ENCODE peak calls at places on chromosomes 6 and 20, in four cellular contexts. X, F, W and Z are unnamed samples.

GRCh38 chr6:154167163-154167562 is 128.1 kb downstream of the OPRM1 start:
- DNase-seq in W (peak), F (no peak), X (no peak), Z (no peak)

GRCh38 chr20:36645998-36646397 is at the start of gene SLA2:
- DNase-seq in F (peak), X (no peak), W (peak), Z (no peak)

GRCh38 chr6:114452785-114453401 is 110.1 kb upstream of the HS3ST5 start:
- DNase-seq in W (no peak), F (no peak), X (no peak), Z (no peak)

GRCh38 chr20:38208088-38208487 is 43.0 kb upstream of the TGM2 start:
- DNase-seq in W (no peak), X (no peak), F (no peak), Z (no peak)

GRCh38 chr6:49410564-49410963 is 52.5 kb downstream of the MMUT start:
- DNase-seq in X (no peak), F (no peak), W (no peak), Z (no peak)

GRCh38 chr6:53770690-53771320 is 24.0 kb upstream of the LRRC1 start:
- DNase-seq in W (no peak), X (peak), F (no peak), Z (peak)

GRCh38 chr6:145647602-145648001 is 87.7 kb downstream of the EPM2A start:
- DNase-seq in X (no peak), F (no peak), W (no peak), Z (no peak)

GRCh38 chr6:13814938-13815575 is 700 bp upstream of the MCUR1 start:
- DNase-seq in X (no peak), F (no peak), W (no peak), Z (peak)

GRCh38 chr20:51529027-51529749 is 13.3 kb downstream of the NFATC2 start:
- DNase-seq in X (peak), F (no peak), W (no peak), Z (peak)

GRCh38 chr6:3808759-3809514 is 40.2 kb upstream of the FAM50B start:
- DNase-seq in X (peak), W (no peak), F (no peak), Z (peak)

GRCh38 chr20:20396794-20397193 is 28.9 kb downstream of the INSM1 start:
- DNase-seq in X (no peak), W (no peak), F (no peak), Z (no peak)

GRCh38 chr20:16437387-16437990 is 135.8 kb downstream of the KIF16B start:
- DNase-seq in F (no peak), X (no peak), W (no peak), Z (no peak)

GRCh38 chr6:161748535-161749386 is 474.9 kb upstream of the AGPAT4 start:
- DNase-seq in X (peak), W (no peak), F (no peak), Z (no peak)

GRCh38 chr20:20897922-20898321 is 185.5 kb upstream of the RALGAPA2 start:
- DNase-seq in W (no peak), X (no peak), F (no peak), Z (no peak)

GRCh38 chr20:23659989-23660837 is 22.5 kb upstream of the CST3 start:
- DNase-seq in X (peak), F (no peak), W (no peak), Z (peak)

GRCh38 chr20:42024653-42025052 is 406.5 kb upstream of the CHD6 start:
- DNase-seq in F (no peak), X (peak), W (no peak), Z (no peak)

GRCh38 chr6:14037402-14038277 is 79.9 kb upstream of the CD83 start:
- DNase-seq in X (peak), W (no peak), F (no peak), Z (peak)

GRCh38 chr6:41277644-41278043 is 8.8 kb downstream of the TREM1 start:
- DNase-seq in X (no peak), F (no peak), W (no peak), Z (no peak)

GRCh38 chr20:35091808-35092523 is 641 bp downstream of the TRPC4AP start:
- DNase-seq in W (no peak), F (no peak), X (no peak), Z (peak)

GRCh38 chr6:135233676-135234491 is 52.8 kb downstream of the MYB start:
- DNase-seq in F (no peak), W (no peak), X (no peak), Z (peak)

GRCh38 chr6:21166754-21167153 is 426.8 kb upstream of the SOX4 start:
- DNase-seq in X (no peak), F (no peak), W (no peak), Z (no peak)

GRCh38 chr20:49872056-49872455 is 43.3 kb downstream of the SPATA2 start:
- DNase-seq in X (no peak), F (no peak), W (no peak), Z (no peak)

GRCh38 chr6:106746660-106747059 is 117.3 kb downstream of the QRSL1 start:
- DNase-seq in F (no peak), W (no peak), X (peak), Z (peak)

GRCh38 chr6:168735268-168735949 is 294.4 kb downstream of the SMOC2 start:
- DNase-seq in F (no peak), W (no peak), X (no peak), Z (no peak)

GRCh38 chr6:140660295-140660694 is 1285.8 kb upstream of the CITED2 start:
- DNase-seq in F (no peak), X (no peak), W (no peak), Z (peak)

GRCh38 chr6:5554226-5554625 is 292.9 kb downstream of the FARS2 start:
- DNase-seq in F (no peak), X (no peak), W (no peak), Z (no peak)

GRCh38 chr20:39112196-39112743 is 150.1 kb downstream of the DHX35 start:
- DNase-seq in W (no peak), F (no peak), X (peak), Z (peak)

GRCh38 chr6:132731086-132731485 is 17.2 kb upstream of the VNN1 start:
- DNase-seq in X (no peak), F (no peak), W (no peak), Z (no peak)

GRCh38 chr20:16528078-16528477 is 45.2 kb downstream of the KIF16B start:
- DNase-seq in W (no peak), F (no peak), X (peak), Z (peak)

GRCh38 chr6:47092249-47092648 is 50.1 kb upstream of the ADGRF1 start:
- DNase-seq in W (no peak), F (no peak), X (peak), Z (peak)

GRCh38 chr20:3784226-3784853 is 2.2 kb downstream of the CENPB start:
- DNase-seq in W (peak), F (no peak), X (no peak), Z (no peak)

GRCh38 chr20:64244870-64245603 is 10.5 kb upstream of the PCMTD2 start:
- DNase-seq in F (no peak), W (peak), X (no peak), Z (no peak)

GRCh38 chr6:83849610-83850009 is 3.5 kb upstream of the RIPPLY2 start:
- DNase-seq in X (no peak), F (no peak), W (no peak), Z (no peak)

GRCh38 chr6:83854766-83855165 is 1.6 kb downstream of the RIPPLY2 start:
- DNase-seq in W (no peak), F (no peak), X (no peak), Z (no peak)

GRCh38 chr6:83853178-83853967 is at the start of gene RIPPLY2:
- DNase-seq in F (no peak), W (peak), X (peak), Z (peak)

GRCh38 chr6:83852528-83853177 is 507 bp upstream of the RIPPLY2 start:
- DNase-seq in W (no peak), X (no peak), F (no peak), Z (no peak)

GRCh38 chr6:83853968-83854501 is 875 bp downstream of the RIPPLY2 start:
- DNase-seq in X (no peak), F (no peak), W (no peak), Z (no peak)
- H3K4me3 ChIP-seq in X (peak), F (no peak), W (peak), Z (peak)

DNA sequence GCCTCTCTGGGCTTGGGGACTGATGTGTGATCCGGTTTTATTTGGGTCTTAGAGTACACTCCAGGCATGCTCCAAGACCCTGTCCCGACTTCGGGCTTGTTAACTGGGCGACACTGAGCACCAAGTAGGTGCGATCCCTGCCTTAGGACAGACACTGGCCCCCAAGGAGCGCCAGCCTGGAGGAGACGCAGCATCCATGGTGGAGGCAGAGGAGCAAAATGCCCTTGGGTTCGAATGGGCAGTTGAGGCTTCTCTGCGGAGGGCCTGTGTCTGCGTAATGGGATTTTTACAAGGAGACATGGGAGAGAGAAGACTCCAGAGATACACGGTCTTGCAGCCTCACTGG is 593 bp upstream of the LEMD2 start:
- DNase-seq in X (no peak), W (no peak), F (no peak), Z (no peak)
- H3K4me3 ChIP-seq in X (peak), W (peak), F (peak), Z (peak)

GRCh38 chr6:1594495-1595200 is 15.1 kb upstream of the FOXC1 start:
- DNase-seq in F (no peak), X (no peak), W (no peak), Z (no peak)
- H3K4me3 ChIP-seq in F (no peak), X (no peak), W (no peak), Z (no peak)

GRCh38 chr6:149061933-149062332 is 255.6 kb upstream of the TAB2 start:
- DNase-seq in W (no peak), X (no peak), F (no peak), Z (no peak)
- H3K4me3 ChIP-seq in W (no peak), X (no peak), F (no peak), Z (no peak)

DNA sequence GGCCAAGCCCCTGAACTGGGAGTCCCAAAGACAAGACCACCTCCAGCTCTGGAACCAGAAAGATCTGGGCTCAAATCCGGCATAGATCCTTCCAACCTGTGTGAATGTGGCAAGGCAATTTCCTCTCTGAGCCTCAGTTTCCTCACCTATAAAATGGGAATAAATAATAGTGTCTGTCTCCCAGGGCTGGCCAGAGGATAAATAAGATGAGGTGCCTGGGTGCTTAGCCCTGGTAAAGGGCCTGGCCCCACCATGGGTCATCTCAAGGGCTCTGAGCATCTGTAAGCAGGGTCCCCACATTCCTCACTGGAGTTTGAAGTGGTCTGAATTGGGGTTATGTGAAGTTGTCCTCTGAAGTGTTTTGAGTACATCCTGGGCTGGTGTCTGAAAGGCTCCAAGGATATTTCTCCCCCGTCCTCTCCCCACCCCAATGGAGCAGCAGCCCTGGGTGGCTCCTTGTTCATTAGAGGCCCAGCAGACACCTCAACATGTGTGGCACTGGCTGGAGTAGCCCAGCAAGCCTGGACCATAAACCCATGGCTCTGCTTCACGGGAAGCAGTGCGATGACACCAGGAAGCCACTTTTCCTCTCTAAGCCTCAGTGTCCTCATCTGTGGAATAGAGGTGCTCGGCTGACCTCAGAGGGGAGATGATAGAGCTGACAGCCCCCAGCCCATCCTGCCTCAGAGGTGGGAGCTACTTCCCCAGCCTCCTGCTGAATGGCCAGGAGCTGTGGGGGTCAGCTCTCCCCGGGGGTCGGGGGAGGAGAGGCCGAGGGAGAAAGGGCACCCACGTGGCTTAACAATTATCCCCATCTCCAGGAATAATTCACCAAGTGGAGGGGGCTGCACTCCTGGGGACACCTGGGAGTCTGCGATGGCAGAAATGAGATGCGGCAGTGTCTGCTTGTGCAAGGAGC is 48.0 kb downstream of the HNF4A start:
- DNase-seq in X (no peak), F (no peak), W (no peak), Z (no peak)
- H3K4me3 ChIP-seq in X (no peak), F (no peak), W (no peak), Z (no peak)

GRCh38 chr20:46056970-46057855 is 28.2 kb downstream of the SLC12A5 start:
- DNase-seq in X (peak), F (no peak), W (peak), Z (peak)

GRCh38 chr20:46056027-46056833 is 27.2 kb downstream of the SLC12A5 start:
- DNase-seq in F (no peak), W (no peak), X (no peak), Z (no peak)

GRCh38 chr20:46058656-46059281 is 29.8 kb downstream of the SLC12A5 start:
- DNase-seq in W (peak), X (no peak), F (no peak), Z (no peak)

GRCh38 chr20:46060301-46060881 is 29.4 kb downstream of the NCOA5 start:
- DNase-seq in F (no peak), X (no peak), W (no peak), Z (no peak)

GRCh38 chr20:46057856-46058655 is 29.0 kb downstream of the SLC12A5 start:
- DNase-seq in F (no peak), W (peak), X (peak), Z (peak)
- H3K4me3 ChIP-seq in F (no peak), W (peak), X (peak), Z (peak)

GRCh38 chr6:10534418-10534760 is 13.2 kb downstream of the GCNT2 start:
- DNase-seq in F (no peak), W (no peak), X (no peak), Z (no peak)

GRCh38 chr6:10531942-10532341 is 10.8 kb downstream of the GCNT2 start:
- DNase-seq in W (no peak), F (no peak), X (no peak), Z (no peak)

GRCh38 chr6:10532392-10532791 is 11.2 kb downstream of the GCNT2 start:
- DNase-seq in W (no peak), X (no peak), F (no peak), Z (no peak)

GRCh38 chr6:10529231-10529801 is 8.2 kb downstream of the GCNT2 start:
- DNase-seq in X (no peak), W (peak), F (no peak), Z (no peak)

GRCh38 chr6:10531513-10531912 is 10.4 kb downstream of the GCNT2 start:
- DNase-seq in W (no peak), X (no peak), F (no peak), Z (no peak)
- H3K4me3 ChIP-seq in W (peak), X (no peak), F (no peak), Z (no peak)

GRCh38 chr6:92708945-92709344 is 710.4 kb downstream of the EPHA7 start:
- DNase-seq in F (no peak), W (no peak), X (no peak), Z (no peak)

GRCh38 chr6:92708270-92708669 is 711.1 kb downstream of the EPHA7 start:
- DNase-seq in F (no peak), X (no peak), W (no peak), Z (no peak)

GRCh38 chr6:92706976-92707375 is 712.4 kb downstream of the EPHA7 start:
- DNase-seq in W (no peak), F (no peak), X (no peak), Z (no peak)

GRCh38 chr6:92715991-92716390 is 703.4 kb downstream of the EPHA7 start:
- DNase-seq in F (no peak), X (peak), W (no peak), Z (no peak)

DNA sequence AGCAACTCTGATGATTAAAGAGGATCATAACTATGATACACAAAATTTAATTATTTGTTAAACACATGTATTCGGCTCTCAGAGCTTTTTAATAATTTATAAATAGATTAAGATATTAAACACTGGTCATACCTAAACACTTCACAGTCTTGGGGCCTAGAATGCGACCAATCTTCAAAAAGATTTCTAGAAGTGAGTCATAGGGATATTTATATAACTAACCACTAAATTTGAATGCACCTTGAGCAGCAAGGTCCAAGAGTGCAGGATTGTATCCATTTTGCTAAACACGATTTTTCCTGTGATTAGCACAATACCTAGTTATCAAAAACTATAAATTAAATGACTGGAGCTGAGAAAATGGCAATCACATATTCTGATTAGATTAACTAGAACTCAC is 709.3 kb downstream of the EPHA7 start:
- DNase-seq in X (no peak), W (no peak), F (no peak), Z (no peak)
- H3K4me3 ChIP-seq in X (no peak), W (no peak), F (no peak), Z (no peak)

DNA sequence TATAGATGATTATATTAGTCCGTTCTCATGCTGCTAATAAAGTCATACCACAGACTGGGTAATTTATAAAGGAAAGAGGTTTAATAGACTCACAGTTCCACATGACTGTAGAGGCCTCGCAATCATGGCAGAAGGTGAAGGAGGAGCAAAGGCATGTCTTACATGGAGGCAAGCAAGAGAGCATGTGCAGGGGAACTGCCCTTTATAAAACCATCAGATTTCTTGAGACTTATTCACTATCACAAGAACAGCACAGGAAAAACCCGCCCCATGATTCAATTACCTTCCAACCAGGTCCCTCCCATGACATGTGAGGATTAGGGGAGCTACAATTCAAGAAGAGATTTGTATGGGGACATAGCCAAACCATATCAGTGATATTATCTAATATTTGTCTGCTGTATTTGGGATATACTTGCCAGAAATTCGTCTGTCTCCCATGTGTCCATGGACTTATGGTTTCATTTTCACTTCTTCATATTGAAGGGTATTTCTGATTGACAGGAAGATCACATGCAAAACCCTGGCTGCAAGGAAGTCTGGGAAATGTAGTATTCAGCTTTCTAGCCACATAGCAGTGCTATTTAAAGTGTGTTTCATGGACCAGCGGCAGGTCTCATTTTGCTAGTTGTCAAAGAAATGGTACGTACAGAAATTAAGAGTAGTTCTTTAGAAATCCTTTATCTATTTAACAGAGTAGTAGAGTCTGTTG is 50.5 kb upstream of the PAK5 start:
- DNase-seq in W (no peak), F (no peak), X (no peak), Z (no peak)
- H3K4me3 ChIP-seq in W (no peak), F (no peak), X (no peak), Z (no peak)

GRCh38 chr6:28658475-28659249 is 133.0 kb downstream of the GPX5 start:
- DNase-seq in F (no peak), X (no peak), W (no peak), Z (peak)
- H3K4me3 ChIP-seq in F (peak), X (peak), W (peak), Z (peak)